ENCODE peak calls at places on chromosome 1, in seven cellular contexts. J is mesendoderm, U is neuronal stem cell, C is H9, E is mesenchymal stem cell, W is H1, X is trophoblast cell. R is an unnamed sample.

GRCh38 chr1:27391511-27392095 is 819 bp upstream of the GPR3 start:
- DNase-seq in W (no peak), U (no peak), X (no peak), E (no peak), C (peak), J (peak), R (peak)

GRCh38 chr1:153612111-153612754 is 704 bp downstream of the S100A16 start:
- DNase-seq in E (no peak), U (no peak), C (no peak), J (no peak), W (no peak), X (no peak), R (no peak)

GRCh38 chr1:44707112-44707881 is 23.7 kb downstream of the RNU5D-1 start:
- DNase-seq in J (no peak), X (peak), U (no peak), C (no peak), E (peak), W (no peak), R (peak)

GRCh38 chr1:197144570-197145325 is 1.7 kb downstream of the ASPM start:
- DNase-seq in E (peak), X (no peak), U (no peak), J (peak), C (no peak), W (no peak), R (peak)

GRCh38 chr1:35717911-35718476 is 690 bp downstream of the C1orf216 start:
- DNase-seq in E (peak), W (no peak), C (peak), X (peak), J (peak), U (no peak), R (peak)

GRCh38 chr1:67612690-67613322 is 72.2 kb upstream of the GADD45A start:
- DNase-seq in E (no peak), U (no peak), J (no peak), X (no peak), W (no peak), C (no peak), R (no peak)

GRCh38 chr1:109630081-109630880 is 10.6 kb downstream of the AMPD2 start:
- DNase-seq in J (peak), X (no peak), C (peak), E (no peak), W (no peak), U (no peak), R (no peak)

GRCh38 chr1:46205794-46206193 is 2.7 kb downstream of the LURAP1 start:
- DNase-seq in U (no peak), E (no peak), J (no peak), X (no peak), C (no peak), W (no peak), R (no peak)

GRCh38 chr1:148388260-148389026 is 94.7 kb downstream of the PPIAL4G start:
- DNase-seq in W (peak), C (peak), X (peak), E (peak), J (peak), U (peak), R (peak)

GRCh38 chr1:107702946-107703571 is 261.9 kb downstream of the VAV3 start:
- DNase-seq in U (no peak), X (no peak), J (no peak), W (no peak), E (no peak), C (no peak), R (no peak)

GRCh38 chr1:56032276-56032675 is 547.1 kb downstream of the PLPP3 start:
- DNase-seq in X (peak), E (no peak), U (no peak), J (peak), W (no peak), C (no peak), R (no peak)

GRCh38 chr1:203661572-203661971 is 34.9 kb downstream of the ATP2B4 start:
- DNase-seq in C (no peak), U (no peak), E (no peak), X (no peak), J (no peak), W (no peak), R (no peak)

GRCh38 chr1:55477953-55478352 is 262.8 kb upstream of the USP24 start:
- DNase-seq in E (no peak), W (no peak), J (no peak), X (no peak), U (no peak), C (no peak), R (no peak)

GRCh38 chr1:183801649-183802048 is 3.3 kb upstream of the RGL1 start:
- DNase-seq in C (no peak), W (no peak), E (no peak), J (no peak), U (no peak), X (no peak), R (no peak)

GRCh38 chr1:228022571-228023293 is 15.9 kb downstream of the WNT3A start:
- DNase-seq in W (no peak), U (no peak), J (no peak), C (peak), E (no peak), X (no peak), R (no peak)

GRCh38 chr1:5742801-5743200 is 249.4 kb downstream of the NPHP4 start:
- DNase-seq in W (no peak), U (no peak), X (no peak), E (no peak), C (no peak), J (no peak), R (no peak)

GRCh38 chr1:245710961-245711903 is 556.4 kb downstream of the KIF26B start:
- DNase-seq in C (peak), E (no peak), X (no peak), W (no peak), U (no peak), J (peak), R (no peak)

GRCh38 chr1:4058122-4058521 is 158.1 kb upstream of the C1orf174 start:
- DNase-seq in X (no peak), J (no peak), U (no peak), W (no peak), E (no peak), C (no peak), R (no peak)

GRCh38 chr1:6530504-6531160 is 23.7 kb downstream of the NOL9 start:
- DNase-seq in X (no peak), J (no peak), E (no peak), W (no peak), C (no peak), U (no peak), R (no peak)

GRCh38 chr1:91529856-91530255 is 29.2 kb downstream of the CDC7 start:
- DNase-seq in X (no peak), E (peak), W (no peak), U (no peak), C (no peak), J (no peak), R (peak)

GRCh38 chr1:29459551-29459945 is 223.2 kb downstream of the PTPRU start:
- DNase-seq in E (no peak), U (no peak), C (no peak), W (no peak), X (no peak), J (no peak), R (no peak)

GRCh38 chr1:204224655-204225054 is 10.9 kb upstream of the GOLT1A start:
- DNase-seq in E (no peak), C (no peak), W (no peak), X (no peak), J (no peak), U (no peak), R (peak)

GRCh38 chr1:8477983-8478362 is 160.1 kb downstream of the SLC45A1 start:
- DNase-seq in J (no peak), W (no peak), X (no peak), E (no peak), C (no peak), U (no peak), R (no peak)

GRCh38 chr1:202160377-202160940 is at the start of gene PTPN7:
- DNase-seq in E (no peak), X (no peak), W (no peak), C (peak), J (no peak), U (no peak), R (no peak)

GRCh38 chr1:161044908-161045748 is 649 bp downstream of the USF1 start:
- DNase-seq in U (peak), X (peak), C (peak), J (peak), W (no peak), E (peak), R (peak)

GRCh38 chr1:161032409-161032808 is 6.4 kb downstream of the TSTD1 start:
- DNase-seq in W (no peak), C (no peak), E (no peak), X (peak), J (no peak), U (no peak), R (no peak)

GRCh38 chr1:150928286-150928685 is 2.1 kb downstream of the SETDB1 start:
- DNase-seq in X (no peak), C (no peak), U (no peak), W (no peak), J (peak), E (no peak), R (peak)

GRCh38 chr1:56983484-56983883 is 17.7 kb upstream of the C8B start:
- DNase-seq in W (no peak), X (no peak), U (no peak), E (no peak), J (no peak), C (no peak), R (no peak)

GRCh38 chr1:40078512-40079333 is 18.3 kb downstream of the PPT1 start:
- DNase-seq in C (peak), E (peak), X (peak), U (peak), J (peak), W (no peak), R (peak)

GRCh38 chr1:40391688-40392145 is 18.2 kb downstream of the SMAP2 start:
- DNase-seq in E (no peak), C (no peak), X (no peak), J (no peak), W (no peak), U (no peak), R (no peak)

GRCh38 chr1:164780863-164781262 is 221.9 kb downstream of the PBX1 start:
- DNase-seq in E (peak), U (no peak), C (no peak), X (no peak), J (no peak), W (no peak), R (peak)

GRCh38 chr1:33684346-33685122 is 179.3 kb upstream of the HMGB4 start:
- DNase-seq in W (no peak), U (no peak), E (no peak), X (no peak), J (no peak), C (no peak), R (no peak)

GRCh38 chr1:33683913-33684312 is 180.0 kb upstream of the HMGB4 start:
- DNase-seq in E (no peak), C (no peak), U (no peak), X (no peak), W (no peak), J (no peak), R (no peak)

GRCh38 chr1:33686551-33686950 is 177.3 kb upstream of the HMGB4 start:
- DNase-seq in E (no peak), J (no peak), U (no peak), X (no peak), C (no peak), W (no peak), R (no peak)

GRCh38 chr1:33680281-33680840 is 183.5 kb upstream of the HMGB4 start:
- DNase-seq in W (no peak), E (no peak), U (no peak), X (no peak), C (no peak), J (no peak), R (no peak)

DNA sequence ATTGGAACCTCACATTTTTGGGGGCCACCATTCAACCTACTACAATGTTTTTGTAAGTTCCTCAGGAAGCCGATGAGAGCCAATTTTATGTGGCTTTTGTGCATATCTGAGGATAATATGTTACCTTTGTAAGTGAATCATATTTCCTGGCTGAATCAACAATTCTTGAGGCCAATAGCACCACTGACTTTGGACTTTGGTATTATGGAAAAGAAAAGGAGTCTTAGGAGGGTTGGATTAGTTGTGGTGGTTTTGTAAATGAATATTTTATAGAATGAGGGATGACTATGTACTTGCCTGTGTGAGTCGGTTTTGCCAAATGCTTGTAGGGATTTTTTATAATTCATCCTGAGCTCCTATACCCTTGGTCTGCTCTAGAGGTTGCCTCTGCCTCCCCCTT is 181.5 kb upstream of the HMGB4 start:
- DNase-seq in C (no peak), W (no peak), X (no peak), E (no peak), U (no peak), J (no peak), R (no peak)
- H3K4ac ChIP-seq in C (no peak), W (no peak), X (no peak), E (no peak), U (no peak), J (no peak), R (no peak)

GRCh38 chr1:2184531-2184930 is 10.0 kb downstream of the FAAP20 start:
- DNase-seq in J (no peak), E (no peak), X (no peak), W (no peak), C (no peak), U (no peak), R (no peak)
- H3K4ac ChIP-seq in J (no peak), E (no peak), X (no peak), W (no peak), C (no peak), U (no peak), R (no peak)

GRCh38 chr1:230197644-230198567 is 130.9 kb downstream of the GALNT2 start:
- DNase-seq in W (no peak), U (no peak), J (no peak), E (no peak), C (no peak), X (no peak), R (no peak)
- H3K4ac ChIP-seq in W (no peak), U (no peak), J (no peak), E (no peak), C (no peak), X (no peak), R (no peak)

DNA sequence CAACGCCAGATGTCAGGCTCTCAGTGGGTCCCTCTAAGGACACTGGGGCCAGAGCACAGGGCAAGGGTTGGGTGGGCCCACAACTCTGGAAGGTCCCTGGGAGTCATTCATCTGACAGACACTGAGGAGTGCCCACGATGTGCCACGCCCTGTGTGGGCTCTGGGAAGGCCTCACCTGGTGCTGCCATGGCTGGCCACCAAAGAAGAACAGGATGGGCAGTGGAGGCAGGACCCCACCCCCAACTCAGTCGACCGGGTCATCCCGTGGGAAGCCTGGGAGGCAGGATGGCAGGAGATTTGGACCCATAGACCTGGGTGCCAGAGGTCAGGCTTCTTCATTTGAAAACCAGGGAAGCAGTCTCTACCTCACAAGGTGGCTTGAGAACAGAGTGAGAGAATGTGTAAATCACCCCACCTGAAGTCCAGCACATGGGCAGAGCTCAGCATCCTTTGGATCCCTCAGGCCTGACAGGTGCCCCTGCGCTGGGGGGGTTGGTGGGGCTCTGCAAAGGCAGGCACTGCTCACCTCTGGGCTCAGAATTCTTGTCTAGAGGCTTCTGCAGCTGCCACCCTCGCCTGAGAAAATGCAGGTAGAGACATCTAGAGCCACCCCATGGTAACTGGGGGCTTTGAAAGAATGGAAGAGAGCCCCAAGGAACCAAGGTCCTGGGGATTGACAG is 1.2 kb upstream of the SELENON start:
- DNase-seq in W (no peak), X (no peak), E (no peak), U (no peak), C (no peak), J (no peak), R (no peak)
- H3K4ac ChIP-seq in W (no peak), X (no peak), E (peak), U (no peak), C (no peak), J (no peak), R (peak)

GRCh38 chr1:65434255-65434654 is 13.8 kb downstream of the LEPR start:
- DNase-seq in W (no peak), X (no peak), C (no peak), E (no peak), U (no peak), J (no peak), R (no peak)
- H3K4ac ChIP-seq in W (no peak), X (no peak), C (no peak), E (no peak), U (no peak), J (no peak), R (no peak)

DNA sequence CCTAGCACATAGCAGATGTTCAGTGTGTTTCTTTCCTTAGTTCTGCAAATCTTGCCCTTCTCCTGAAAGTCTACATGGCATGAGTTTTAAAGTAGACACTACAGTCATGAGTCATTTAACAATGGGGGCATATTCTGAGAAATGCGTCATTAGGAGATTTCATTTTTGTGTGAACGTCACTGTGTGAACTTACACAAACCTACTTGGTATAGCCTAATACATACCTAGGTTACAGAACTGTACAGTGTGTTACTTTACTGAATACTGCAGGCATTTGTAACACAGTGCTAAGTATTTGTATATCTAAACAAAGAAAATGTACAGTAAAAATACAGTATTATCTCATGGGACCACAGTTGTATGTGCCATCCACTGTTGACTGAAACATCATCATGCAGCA is 10.0 kb downstream of the TTF2 start:
- DNase-seq in W (no peak), X (peak), E (peak), C (no peak), J (no peak), U (no peak), R (peak)
- H3K4ac ChIP-seq in W (no peak), X (no peak), E (no peak), C (no peak), J (no peak), U (no peak), R (no peak)

R was measured in IMR-90.